ENCODE peak calls at places on chromosomes 2 and 18, in ten cellular contexts. G, O, M, C, V, R, Y, I, Q and U are unnamed samples.

GRCh38 chr2:108621087-108621559 is 86.9 kb downstream of the LIMS1 start:
- DNase-seq in I (peak; percentile 73), Y (no peak), Q (peak; percentile 62), R (peak; percentile 71), V (no peak), G (peak; percentile 40), C (peak; percentile 46), O (peak; percentile 71), M (peak; percentile 88), U (no peak)

GRCh38 chr2:98479959-98480524 is 35.4 kb downstream of the INPP4A start:
- DNase-seq in Y (peak; percentile 76), M (no peak), V (peak; percentile 54), I (peak; percentile 99), O (no peak), Q (no peak), G (peak; percentile 67), R (peak; percentile 77), C (peak; percentile 62), U (peak; percentile 57)

GRCh38 chr2:185473838-185474237 is 264.8 kb upstream of the FSIP2 start:
- DNase-seq in Q (no peak), M (peak; percentile 57), R (no peak), G (no peak), C (no peak), Y (no peak), O (no peak), I (no peak), V (no peak), U (no peak)

GRCh38 chr2:122191331-122191730 is 435.9 kb downstream of the TSN start:
- DNase-seq in M (peak; percentile 89), C (no peak), G (peak; percentile 28), Q (no peak), Y (no peak), O (peak; percentile 50), V (no peak), R (no peak), I (peak; percentile 77), U (peak; percentile 64)

GRCh38 chr2:109017017-109017416 is 28.0 kb upstream of the EDAR start:
- DNase-seq in V (no peak), I (no peak), G (no peak), Y (no peak), Q (no peak), R (no peak), M (no peak), O (no peak), C (no peak), U (peak; percentile 13)

GRCh38 chr2:24945907-24946306 is 25.8 kb downstream of the DNAJC27 start:
- DNase-seq in C (peak; percentile 61), Q (no peak), I (peak; percentile 49), O (no peak), V (peak; percentile 14), M (no peak), G (no peak), Y (no peak), R (no peak), U (no peak)

GRCh38 chr2:231693956-231694355 is 14.4 kb upstream of the PTMA start:
- DNase-seq in V (no peak), Q (no peak), R (no peak), Y (no peak), I (no peak), M (no peak), G (no peak), O (no peak), C (no peak), U (no peak)

GRCh38 chr2:197711576-197711975 is 6.4 kb downstream of the MARS2 start:
- DNase-seq in R (no peak), G (no peak), Q (no peak), I (no peak), V (no peak), O (no peak), Y (no peak), M (no peak), C (peak; percentile 26), U (no peak)

GRCh38 chr18:69795785-69796184 is 151.9 kb downstream of the CD226 start:
- DNase-seq in V (no peak), G (no peak), R (no peak), Q (no peak), O (no peak), M (no peak), Y (no peak), C (peak; percentile 62), I (peak; percentile 41), U (no peak)

GRCh38 chr18:54973046-54973445 is 13.8 kb upstream of the CCDC68 start:
- DNase-seq in Y (no peak), I (no peak), V (no peak), Q (no peak), M (no peak), G (no peak), O (no peak), R (no peak), C (no peak), U (no peak)

GRCh38 chr2:194166818-194167217 is 1490.2 kb upstream of the SLC39A10 start:
- DNase-seq in R (no peak), Q (no peak), I (peak; percentile 53), M (peak; percentile 56), Y (no peak), C (no peak), G (peak; percentile 13), O (no peak), V (peak; percentile 4), U (no peak)

GRCh38 chr2:97712693-97713295 is 582 bp upstream of the ZAP70 start:
- DNase-seq in Q (no peak), R (no peak), C (no peak), O (no peak), G (no peak), I (no peak), Y (no peak), V (no peak), M (peak; percentile 50), U (no peak)

GRCh38 chr2:172198908-172199307 is 96.2 kb upstream of the DLX2 start:
- DNase-seq in G (no peak), I (no peak), R (no peak), Q (no peak), M (no peak), O (no peak), V (no peak), Y (no peak), C (no peak), U (no peak)

GRCh38 chr2:172195836-172196376 is 93.2 kb upstream of the DLX2 start:
- DNase-seq in Q (no peak), R (peak; percentile 46), I (peak; percentile 57), M (no peak), G (no peak), Y (no peak), O (no peak), C (no peak), V (no peak), U (no peak)

GRCh38 chr2:172193331-172194089 is 90.8 kb upstream of the DLX2 start:
- DNase-seq in V (no peak), C (no peak), R (no peak), Q (no peak), O (no peak), Y (no peak), M (no peak), G (no peak), I (no peak), U (no peak)

GRCh38 chr2:172198361-172198760 is 95.7 kb upstream of the DLX2 start:
- DNase-seq in I (no peak), R (no peak), Y (no peak), O (no peak), V (no peak), M (no peak), G (no peak), Q (no peak), C (no peak), U (no peak)

DNA sequence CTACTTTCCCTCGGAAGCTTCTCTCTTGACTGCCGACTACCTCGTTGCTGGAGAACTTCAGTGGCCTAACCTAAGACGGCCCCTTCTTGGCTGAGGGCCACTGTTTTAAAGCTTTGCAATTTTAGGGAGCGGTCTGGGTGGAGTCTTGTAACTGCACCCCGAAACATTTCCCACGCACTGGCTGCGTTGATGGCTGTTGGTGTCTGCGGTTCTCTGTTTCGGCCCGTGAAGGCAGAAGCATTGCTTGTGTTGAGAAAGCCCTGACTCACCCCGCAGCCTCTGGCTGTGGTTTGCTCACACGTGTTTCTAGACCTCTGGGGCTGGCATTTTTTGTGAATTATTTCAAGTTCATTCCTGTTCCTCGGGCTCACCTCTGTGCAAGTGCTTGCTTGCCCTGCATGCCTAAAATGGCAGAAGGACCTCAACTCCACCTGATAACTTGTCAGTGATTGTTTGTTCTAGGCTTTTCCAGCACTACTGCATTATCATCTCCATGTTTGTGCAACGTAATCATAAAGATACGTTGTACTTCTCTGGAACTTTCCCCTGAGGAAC is 94.1 kb upstream of the DLX2 start:
- DNase-seq in I (peak; percentile 69), Q (no peak), G (no peak), V (peak; percentile 58), M (no peak), R (peak; percentile 46), O (no peak), Y (no peak), C (peak; percentile 85), U (no peak)
- H3K36me3 ChIP-seq in I (no peaks in the 10 kb centered on the region), Q (no peaks in the 10 kb centered on the region), G (no peaks in the 10 kb centered on the region), V (no peaks in the 10 kb centered on the region), M (no peaks in the 10 kb centered on the region), R (no peaks in the 10 kb centered on the region), O (no peaks in the 10 kb centered on the region), Y (no peaks in the 10 kb centered on the region), C (no peaks in the 10 kb centered on the region), U (no peaks in the 10 kb centered on the region)

GRCh38 chr2:110837421-110838409 is 105.3 kb downstream of the ACOXL start:
- DNase-seq in G (no peak), C (no peak), V (peak; percentile 3), R (no peak), M (peak; percentile 68), I (no peak), O (no peak), Y (no peak), Q (no peak), U (peak; percentile 85)
- H3K4me3 ChIP-seq in G (no peak overlapping the region), C (no peak overlapping the region), V (no peak overlapping the region), R (no peak overlapping the region), M (no peak overlapping the region), I (no peak overlapping the region), O (no peak overlapping the region), Y (no peak overlapping the region), Q (no peak overlapping the region), U (no peak overlapping the region)

GRCh38 chr2:209772316-209772715 is 684 bp downstream of the UNC80 start:
- DNase-seq in I (no peak), V (no peak), M (no peak), R (no peak), O (no peak), G (no peak), C (no peak), Y (no peak), Q (no peak), U (no peak)
- H3K27me3 ChIP-seq in I (peaks cover 20% of the 10 kb centered on the region), V (no peaks in the 10 kb centered on the region), M (peaks cover 42% of the 10 kb centered on the region), R (peaks cover 41% of the 10 kb centered on the region), O (no peaks in the 10 kb centered on the region), G (no peaks in the 10 kb centered on the region), C (no peaks in the 10 kb centered on the region), Y (peaks cover 18% of the 10 kb centered on the region), Q (peaks cover 7% of the 10 kb centered on the region), U (peaks cover 54% of the 10 kb centered on the region)

DNA sequence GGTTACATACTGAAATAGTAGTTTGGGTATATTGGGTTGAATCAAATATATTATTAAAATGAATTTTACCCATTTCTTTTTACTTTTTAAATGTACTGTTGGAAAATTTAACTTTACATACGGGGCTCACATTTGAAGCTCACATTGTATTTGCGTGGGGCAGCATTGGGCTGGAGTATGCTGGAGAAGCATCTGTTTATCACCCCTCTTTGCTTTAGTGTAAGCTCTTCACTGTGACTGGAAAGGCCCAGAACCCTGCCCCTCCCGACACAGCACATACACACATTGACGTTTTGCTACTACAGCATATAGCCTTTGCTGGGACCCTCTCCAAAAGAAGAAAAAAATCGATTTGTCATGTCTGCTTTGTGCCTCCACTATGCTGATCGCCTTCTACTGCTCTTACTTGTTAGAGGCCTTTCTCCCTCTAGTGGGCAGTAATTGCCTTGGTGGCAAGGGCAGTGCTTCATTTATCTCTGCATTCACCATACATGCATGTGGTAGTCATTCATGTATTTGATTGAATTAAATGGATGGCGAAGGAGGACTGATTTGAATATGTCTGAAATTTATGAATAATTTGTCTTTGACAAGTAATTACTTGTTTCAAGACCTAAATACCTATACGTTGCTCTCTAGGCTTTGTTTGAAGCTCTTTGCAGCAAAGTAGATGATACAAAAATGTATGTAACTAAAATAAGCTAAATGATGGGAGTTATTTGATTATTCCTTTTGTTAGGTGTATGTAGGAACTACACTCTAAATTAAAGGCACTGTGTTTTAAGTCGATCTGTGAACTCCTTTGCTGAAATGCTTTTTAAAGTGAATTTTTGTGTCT is 37.4 kb downstream of the VAPA start:
- DNase-seq in R (no peak), Y (no peak), M (peak; percentile 78), G (no peak), C (peak; percentile 79), V (peak; percentile 86), I (peak; percentile 61), O (peak; percentile 56), Q (no peak), U (peak; percentile 51)
- H3K36me3 ChIP-seq in R (peaks cover 80% of the 10 kb centered on the region), Y (no peaks in the 10 kb centered on the region), M (peaks cover 72% of the 10 kb centered on the region), G (peaks cover 6% of the 10 kb centered on the region), C (peaks cover 22% of the 10 kb centered on the region), V (peaks cover 7% of the 10 kb centered on the region), I (peaks cover 57% of the 10 kb centered on the region), O (peaks cover 95% of the 10 kb centered on the region), Q (peaks cover 23% of the 10 kb centered on the region), U (peaks cover 6% of the 10 kb centered on the region)